ENCODE peak calls at places on chromosomes 1 and 21, in four cellular contexts. I, C, X and D are unnamed samples.

GRCh38 chr1:74504125-74505065 is 8.0 kb downstream of the LRRC53 start:
- DNase-seq in I (peak; percentile 57), C (no peak), X (peak; percentile 35), D (peak; percentile 9)

GRCh38 chr1:185318431-185319151 is 1.5 kb upstream of the IVNS1ABP start:
- DNase-seq in C (no peak), I (no peak), X (no peak), D (no peak)

GRCh38 chr1:233439721-233440120 is 112.2 kb downstream of the MAP3K21 start:
- DNase-seq in I (no peak), C (no peak), X (no peak), D (no peak)

GRCh38 chr1:65425697-65426096 is 5.2 kb downstream of the LEPR start:
- DNase-seq in I (no peak), C (no peak), X (peak; percentile 65), D (peak; percentile 55)

GRCh38 chr1:229410692-229411433 is 23.0 kb downstream of the ACTA1 start:
- DNase-seq in I (peak; percentile 20), C (peak; percentile 84), X (peak; percentile 71), D (peak; percentile 29)

GRCh38 chr1:2073382-2074230 is 23.4 kb downstream of the PRKCZ start:
- DNase-seq in I (no peak), C (no peak), X (peak; percentile 92), D (peak; percentile 25)

GRCh38 chr1:25195835-25196234 is 36.5 kb downstream of the SYF2 start:
- DNase-seq in C (no peak), X (no peak), I (no peak), D (no peak)

GRCh38 chr21:37800496-37801061 is 115.7 kb downstream of the KCNJ6 start:
- DNase-seq in C (no peak), I (no peak), X (no peak), D (no peak)

GRCh38 chr1:147252540-147252939 is 10.1 kb downstream of the CHD1L start:
- DNase-seq in I (no peak), C (no peak), X (no peak), D (no peak)

GRCh38 chr1:64983110-64983509 is 16.8 kb upstream of the JAK1 start:
- DNase-seq in I (no peak), X (peak; percentile 22), C (no peak), D (no peak)

GRCh38 chr1:22540311-22540710 is 23.0 kb upstream of the EPHA8 start:
- DNase-seq in X (no peak), C (no peak), I (no peak), D (no peak)

GRCh38 chr1:192518700-192519099 is 56.9 kb upstream of the RGS1 start:
- DNase-seq in X (no peak), I (no peak), C (no peak), D (no peak)

GRCh38 chr1:227437495-227438008 is 119.3 kb upstream of the CDC42BPA start:
- DNase-seq in C (no peak), I (no peak), X (peak; percentile 70), D (no peak)

GRCh38 chr1:60118119-60118518 is 44.5 kb upstream of the C1orf87 start:
- DNase-seq in X (no peak), I (no peak), C (no peak), D (peak; percentile 52)

GRCh38 chr1:71054281-71054731 is 6.7 kb upstream of the PTGER3 start:
- DNase-seq in I (no peak), C (peak; percentile 22), X (no peak), D (no peak)

GRCh38 chr1:151523331-151523730 is 12.1 kb downstream of the CGN start:
- DNase-seq in X (no peak), I (no peak), C (no peak), D (no peak)

GRCh38 chr1:42013881-42014470 is 95.3 kb upstream of the HIVEP3 start:
- DNase-seq in C (no peak), I (no peak), X (no peak), D (no peak)

GRCh38 chr21:37732927-37733326 is 183.3 kb downstream of the KCNJ6 start:
- DNase-seq in I (no peak), C (no peak), X (no peak), D (no peak)

GRCh38 chr1:22777658-22778057 is 67.0 kb downstream of the EPHB2 start:
- DNase-seq in X (no peak), I (no peak), C (no peak), D (no peak)

GRCh38 chr1:194975913-194976312 is 1632.3 kb downstream of the KCNT2 start:
- DNase-seq in C (no peak), X (no peak), I (no peak), D (peak; percentile 14)

GRCh38 chr21:33968082-33968997 is 52.7 kb upstream of the ATP5PO start:
- DNase-seq in X (peak; percentile 49), C (no peak), I (peak; percentile 48), D (no peak)

GRCh38 chr1:26368006-26368405 is 4.5 kb downstream of the ZNF683 start:
- DNase-seq in I (no peak), C (no peak), X (no peak), D (no peak)

GRCh38 chr1:101055623-101056022 is 30.0 kb upstream of the DPH5 start:
- DNase-seq in X (no peak), C (no peak), I (no peak), D (no peak)

GRCh38 chr1:66403031-66403731 is 130.8 kb upstream of the SGIP1 start:
- DNase-seq in C (no peak), X (no peak), I (no peak), D (no peak)

GRCh38 chr1:14108356-14109275 is 408.6 kb downstream of the PRDM2 start:
- DNase-seq in I (no peak), C (no peak), X (no peak), D (no peak)

GRCh38 chr1:23726669-23727068 is 16.6 kb upstream of the ELOA start:
- DNase-seq in C (no peak), X (no peak), I (no peak), D (no peak)

GRCh38 chr1:91533625-91534024 is 33.0 kb downstream of the CDC7 start:
- DNase-seq in I (no peak), C (no peak), X (no peak), D (no peak)

GRCh38 chr1:155952505-155952890 is 11.1 kb downstream of the RXFP4 start:
- DNase-seq in I (no peak), C (no peak), X (no peak), D (no peak)

GRCh38 chr21:39173999-39174398 is 9.3 kb downstream of the PSMG1 start:
- DNase-seq in X (no peak), I (no peak), C (no peak), D (no peak)